ENCODE peak calls at places on chromosomes 16 and 17, in eight cellular contexts. B, A, G, O, R, V, E and N are unnamed samples.

GRCh38 chr17:39699818-39700147 is at the start of gene ERBB2:
- DNase-seq in G (no peak), V (no peak), B (no peak), O (peak; percentile 60), R (no peak), A (no peak), E (peak; percentile 85), N (no peak)

GRCh38 chr17:61155590-61156181 is 244.0 kb upstream of the TBX2 start:
- DNase-seq in G (no peak), V (no peak), O (no peak), B (no peak), E (no peak), R (no peak), A (no peak), N (no peak)

GRCh38 chr17:43140396-43141332 is 15.5 kb upstream of the BRCA1 start:
- DNase-seq in B (no peak), V (no peak), R (no peak), A (no peak), E (no peak), G (no peak), O (no peak), N (no peak)

GRCh38 chr16:17470002-17470870 is 524 bp downstream of the XYLT1 start:
- DNase-seq in E (no peak), A (peak; percentile 56), B (peak; percentile 28), R (peak; percentile 55), O (no peak), G (no peak), V (no peak), N (no peak)

GRCh38 chr16:83588070-83588469 is 219.7 kb upstream of the HSBP1 start:
- DNase-seq in R (no peak), V (no peak), A (no peak), E (no peak), B (no peak), G (no peak), O (no peak), N (no peak)

GRCh38 chr17:7549401-7550055 is 670 bp downstream of the TNFSF12 start:
- DNase-seq in V (no peak), A (no peak), R (no peak), B (peak; percentile 23), G (peak; percentile 37), O (no peak), E (no peak), N (no peak)

GRCh38 chr16:19858006-19858653 is 26.5 kb downstream of the GPRC5B start:
- DNase-seq in E (peak; percentile 61), R (no peak), V (no peak), O (no peak), G (no peak), A (no peak), B (no peak), N (no peak)

GRCh38 chr16:3963203-3963602 is 82.7 kb upstream of the CREBBP start:
- DNase-seq in A (no peak), R (no peak), O (no peak), E (peak; percentile 22), B (peak; percentile 37), V (no peak), G (no peak), N (no peak)

GRCh38 chr16:56874800-56875199 is 9.8 kb downstream of the SLC12A3 start:
- DNase-seq in A (no peak), O (no peak), R (no peak), G (no peak), E (peak; percentile 40), B (no peak), V (no peak), N (no peak)